ENCODE peak calls at places on chromosomes 1 and 21, in six cellular contexts. W is fibroblast of mammary gland, X is GM12878, G is H1, B is cardiac fibroblast, E is psoas muscle. V is an unnamed sample.

GRCh38 chr1:90204780-90205179 is 209.9 kb downstream of the ZNF326 start:
- DNase-seq in G (no peak), E (no peak), X (no peak), W (no peak), B (no peak), V (no peak)

GRCh38 chr1:156475568-156476500 is 24.7 kb downstream of the MEF2D start:
- DNase-seq in W (peak), E (peak), G (no peak), X (no peak), B (peak), V (peak)

GRCh38 chr21:35323947-35324346 is 274.8 kb upstream of the RUNX1 start:
- DNase-seq in B (no peak), W (peak), E (peak), X (no peak), G (no peak), V (peak)

GRCh38 chr1:47972864-47973437 is 24.2 kb downstream of the TRABD2B start:
- DNase-seq in W (no peak), E (no peak), X (no peak), B (no peak), G (no peak), V (no peak)

GRCh38 chr1:17304827-17305177 is 3.2 kb upstream of the PADI4 start:
- DNase-seq in E (no peak), W (no peak), G (no peak), X (no peak), B (no peak), V (no peak)

GRCh38 chr1:10602936-10603335 is 128.2 kb downstream of the PEX14 start:
- DNase-seq in X (no peak), W (no peak), E (no peak), G (peak), B (no peak), V (no peak)

GRCh38 chr1:246269466-246269865 is 237.6 kb downstream of the SMYD3 start:
- DNase-seq in W (no peak), G (no peak), E (no peak), B (no peak), X (no peak), V (no peak)

GRCh38 chr1:6000444-6001288 is 8.4 kb upstream of the NPHP4 start:
- DNase-seq in W (no peak), G (no peak), B (no peak), X (no peak), E (no peak), V (peak)

GRCh38 chr1:59186656-59187055 is 110.2 kb upstream of the FGGY start:
- DNase-seq in E (peak), W (peak), B (peak), X (no peak), G (no peak), V (peak)

GRCh38 chr1:201457508-201457960 is 11.5 kb downstream of the PHLDA3 start:
- DNase-seq in B (peak), G (no peak), E (no peak), W (no peak), X (no peak), V (no peak)

GRCh38 chr21:44982558-44983244 is 42.9 kb downstream of the SLX9 start:
- DNase-seq in W (no peak), G (no peak), B (peak), X (no peak), E (peak), V (peak)

GRCh38 chr1:201020647-201021332 is 2.7 kb downstream of the KIF21B start:
- DNase-seq in G (peak), B (no peak), W (no peak), E (no peak), X (no peak), V (no peak)

GRCh38 chr1:171769171-171769570 is 12.3 kb upstream of the METTL13 start:
- DNase-seq in X (no peak), W (no peak), E (no peak), B (no peak), G (no peak), V (no peak)

GRCh38 chr1:111227875-111228747 is 598 bp downstream of the CHI3L2 start:
- DNase-seq in X (no peak), W (peak), B (peak), G (no peak), E (no peak), V (peak)

GRCh38 chr1:223429313-223429731 is 36.1 kb downstream of the CCDC185 start:
- DNase-seq in X (no peak), E (no peak), W (peak), G (no peak), B (peak), V (peak)

GRCh38 chr1:3283849-3284248 is 170.6 kb upstream of the ARHGEF16 start:
- DNase-seq in B (no peak), E (no peak), G (peak), X (no peak), W (no peak), V (peak)

GRCh38 chr21:42636535-42636914 is 16.9 kb upstream of the PDE9A start:
- DNase-seq in E (no peak), X (no peak), G (no peak), B (peak), W (peak), V (no peak)

GRCh38 chr1:172952541-172952940 is 98.2 kb downstream of the TNFSF18 start:
- DNase-seq in B (no peak), W (no peak), E (no peak), X (no peak), G (no peak), V (no peak)

GRCh38 chr1:224433671-224434446 is 738 bp downstream of the WDR26 start:
- DNase-seq in W (no peak), G (peak), E (peak), X (no peak), B (no peak), V (peak)

GRCh38 chr1:18775341-18775740 is 84.1 kb downstream of the TAS1R2 start:
- DNase-seq in E (no peak), W (no peak), X (no peak), B (no peak), G (no peak), V (no peak)

GRCh38 chr1:221085712-221086111 is 206.5 kb downstream of the HLX start:
- DNase-seq in X (no peak), B (no peak), W (no peak), G (no peak), E (no peak), V (no peak)

GRCh38 chr1:7159116-7159781 is 374.0 kb downstream of the CAMTA1 start:
- DNase-seq in E (no peak), W (no peak), X (no peak), G (no peak), B (no peak), V (no peak)

GRCh38 chr1:19437911-19438310 is 47.4 kb downstream of the CAPZB start:
- DNase-seq in X (no peak), E (peak), G (no peak), B (peak), W (peak), V (peak)

GRCh38 chr1:83929184-83929583 is 69.7 kb downstream of the TTLL7 start:
- DNase-seq in B (peak), G (no peak), X (no peak), E (no peak), W (peak), V (no peak)

GRCh38 chr1:238652346-238652968 is 733.9 kb upstream of the CHRM3 start:
- DNase-seq in B (peak), X (no peak), E (no peak), G (no peak), W (peak), V (no peak)

GRCh38 chr1:37020653-37021277 is 13.6 kb downstream of the GRIK3 start:
- DNase-seq in X (no peak), G (peak), B (no peak), E (no peak), W (no peak), V (no peak)

GRCh38 chr1:55848906-55849305 is 633.7 kb upstream of the USP24 start:
- DNase-seq in X (no peak), B (peak), G (no peak), E (no peak), W (peak), V (no peak)

GRCh38 chr21:39776589-39776988 is 31.6 kb downstream of the IGSF5 start:
- DNase-seq in E (no peak), W (no peak), B (no peak), X (no peak), G (no peak), V (no peak)

GRCh38 chr21:41254090-41254700 is 62.4 kb upstream of the FAM3B start:
- DNase-seq in E (no peak), B (peak), W (peak), X (no peak), G (no peak), V (no peak)

GRCh38 chr1:89464008-89464407 is 60.6 kb upstream of the LRRC8B start:
- DNase-seq in E (no peak), W (no peak), B (no peak), G (no peak), X (no peak), V (no peak)

GRCh38 chr1:206713910-206714312 is 29.2 kb downstream of the MAPKAPK2 start:
- DNase-seq in B (no peak), W (peak), E (no peak), G (no peak), X (no peak), V (no peak)

DNA sequence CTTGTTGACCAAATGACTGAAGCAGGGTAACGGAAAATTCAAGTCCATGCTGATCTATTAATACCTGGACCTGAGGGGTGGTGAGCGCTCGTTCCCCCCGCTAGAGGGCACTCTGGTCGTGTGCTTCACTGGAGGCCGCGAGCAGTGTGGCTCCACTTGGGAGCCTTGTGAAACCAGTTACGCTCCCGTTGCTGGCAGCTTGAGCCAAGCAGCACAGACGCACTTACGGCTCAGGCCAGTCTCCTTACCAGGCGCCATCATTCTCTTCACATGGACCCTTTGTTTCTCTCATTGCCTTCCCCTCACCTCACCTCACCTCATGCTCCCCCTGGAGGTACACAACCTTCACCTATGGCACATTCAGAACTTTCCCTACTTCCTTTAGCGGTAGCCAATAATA is 49.7 kb upstream of the TSPAN2 start:
- DNase-seq in B (peak), E (peak), G (peak), X (peak), W (peak), V (peak)
- H3K4me3 ChIP-seq in B (no peak), E (no peak), G (no peak), X (no peak), W (no peak), V (no peak)

DNA sequence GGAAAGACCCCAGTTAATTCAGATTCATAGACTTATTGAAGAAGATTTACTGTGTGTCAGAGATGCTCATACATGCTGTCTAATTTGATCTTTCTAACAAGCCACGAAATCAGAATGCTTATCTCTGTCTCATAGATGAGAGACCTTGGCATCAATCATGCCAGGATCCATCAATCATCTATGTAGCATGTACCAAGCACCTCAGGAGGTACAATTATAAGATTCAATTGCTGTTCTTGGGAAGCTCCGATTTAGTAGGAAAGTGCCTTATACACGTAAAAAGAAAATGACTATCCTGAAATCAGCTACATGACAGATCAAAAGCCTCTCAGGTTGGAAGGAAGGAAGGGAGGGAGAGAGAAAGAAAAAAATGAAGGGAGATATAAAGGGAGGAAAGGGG is 18.5 kb upstream of the VTCN1 start:
- DNase-seq in W (no peak), G (no peak), E (no peak), B (no peak), X (no peak), V (no peak)
- H3K4me3 ChIP-seq in W (no peak), G (no peak), E (no peak), B (no peak), X (no peak), V (no peak)

GRCh38 chr1:230867903-230868735 is at the start of gene C1orf198:
- DNase-seq in W (no peak), B (peak), X (no peak), E (peak), G (peak), V (peak)

GRCh38 chr1:230868736-230869385 is 540 bp upstream of the C1orf198 start:
- DNase-seq in X (no peak), G (peak), E (peak), B (peak), W (no peak), V (peak)

GRCh38 chr1:230870916-230871315 is 2.6 kb upstream of the C1orf198 start:
- DNase-seq in B (no peak), G (no peak), X (no peak), E (no peak), W (no peak), V (no peak)

GRCh38 chr1:230867119-230867902 is 1.0 kb downstream of the C1orf198 start:
- DNase-seq in X (no peak), G (no peak), W (peak), B (peak), E (no peak), V (no peak)

GRCh38 chr1:230869499-230869898 is 1.2 kb upstream of the C1orf198 start:
- DNase-seq in E (no peak), B (peak), W (no peak), G (no peak), X (no peak), V (no peak)
- H3K4me3 ChIP-seq in E (peak), B (no peak), W (no peak), G (peak), X (no peak), V (peak)

GRCh38 chr1:94821636-94822305 is 1.6 kb downstream of the SLC44A3 start:
- DNase-seq in E (no peak), G (no peak), X (no peak), W (no peak), B (no peak), V (no peak)
- H3K4me3 ChIP-seq in E (no peak), G (no peak), X (no peak), W (no peak), B (no peak), V (no peak)

DNA sequence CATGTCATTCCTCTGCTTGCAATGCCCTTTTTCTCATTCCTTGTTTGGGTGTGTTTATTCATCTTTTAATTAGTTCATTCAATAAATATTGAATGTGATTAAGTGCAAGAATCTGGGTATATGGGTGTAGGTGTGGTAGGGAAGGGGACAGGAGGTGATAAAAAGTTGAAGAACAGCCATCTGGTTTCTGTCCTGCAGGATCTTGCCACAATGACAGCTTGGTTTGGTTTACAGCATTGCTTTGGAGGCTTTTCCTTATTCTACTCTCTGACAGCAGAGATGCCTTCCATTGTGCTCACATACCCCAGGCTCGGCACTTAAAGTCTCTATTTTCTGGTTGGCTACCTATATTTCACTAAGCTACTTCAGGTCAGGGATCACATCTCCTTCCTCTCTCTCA is 3.0 kb upstream of the REG4 start:
- DNase-seq in W (no peak), B (no peak), X (no peak), G (peak), E (no peak), V (no peak)
- H3K4me3 ChIP-seq in W (no peak), B (no peak), X (no peak), G (no peak), E (no peak), V (no peak)

DNA sequence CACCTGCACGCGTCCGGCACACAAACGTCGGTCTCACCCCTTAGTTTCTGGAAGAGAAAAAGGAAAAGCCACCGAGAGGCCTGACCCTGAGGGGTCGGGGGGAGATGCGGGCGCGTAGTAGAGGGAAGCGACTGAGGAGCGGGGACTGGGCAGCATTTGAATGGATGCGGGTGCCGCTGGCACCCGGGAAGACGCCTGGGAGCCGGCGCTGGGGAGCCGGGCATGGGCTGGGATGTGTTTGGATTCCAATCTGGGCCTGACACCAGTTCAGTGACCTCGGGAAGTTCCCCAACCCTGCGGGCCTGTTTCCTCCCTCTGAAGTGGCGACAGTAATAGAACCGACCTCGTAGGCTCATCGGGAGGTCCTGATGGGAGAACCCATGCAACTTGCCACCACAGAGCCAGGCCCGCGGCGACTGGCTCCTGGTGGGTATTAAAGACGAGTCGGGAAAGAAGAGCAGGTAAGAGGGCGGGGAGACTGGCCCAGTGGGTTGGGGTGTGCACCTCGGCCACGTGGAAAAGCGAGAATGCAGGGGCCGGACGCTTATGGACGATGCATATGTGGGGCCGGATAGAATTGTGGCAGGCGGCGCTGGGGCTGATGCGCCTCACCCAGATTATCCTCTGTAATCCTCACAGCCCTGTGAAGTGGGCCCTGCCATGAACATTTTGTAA is 105.9 kb downstream of the SLC16A1 start:
- DNase-seq in W (no peak), E (no peak), B (peak), X (no peak), G (peak), V (no peak)
- H3K4me3 ChIP-seq in W (peak), E (peak), B (peak), X (no peak), G (peak), V (peak)

GRCh38 chr1:115837386-115837761 is 3.6 kb downstream of the NHLH2 start:
- DNase-seq in B (no peak), G (no peak), E (no peak), W (no peak), X (no peak), V (no peak)
- H3K4me3 ChIP-seq in B (no peak), G (peak), E (no peak), W (no peak), X (no peak), V (no peak)

DNA sequence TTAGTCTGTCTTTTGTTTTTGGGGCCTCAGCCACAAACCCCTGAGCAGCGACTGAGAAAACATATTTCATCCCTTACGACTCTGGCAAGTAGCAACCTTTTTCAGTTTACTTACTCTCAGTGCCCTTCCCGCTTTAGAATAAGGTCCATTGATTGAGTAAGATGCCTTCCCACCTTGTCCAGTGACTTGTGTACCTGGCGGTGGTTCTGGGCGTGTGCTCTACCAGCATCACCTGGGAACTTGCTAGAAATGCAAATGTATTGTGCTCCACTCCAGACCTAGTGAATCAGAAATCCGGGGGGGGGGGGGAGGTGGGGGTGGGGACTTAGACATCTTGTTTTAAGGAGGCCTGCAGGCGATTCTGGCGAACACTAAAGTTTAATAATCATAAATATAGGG is 72.1 kb downstream of the S1PR1 start:
- DNase-seq in B (no peak), G (no peak), E (no peak), W (no peak), X (no peak), V (no peak)
- H3K4me3 ChIP-seq in B (no peak), G (no peak), E (no peak), W (no peak), X (peak), V (no peak)

GRCh38 chr1:192529811-192530210 is 45.8 kb upstream of the RGS1 start:
- DNase-seq in W (no peak), E (no peak), G (no peak), X (no peak), B (no peak), V (no peak)

GRCh38 chr1:192527950-192528349 is 47.6 kb upstream of the RGS1 start:
- DNase-seq in W (no peak), B (no peak), G (no peak), E (no peak), X (no peak), V (no peak)

GRCh38 chr1:192529031-192529755 is 46.4 kb upstream of the RGS1 start:
- DNase-seq in G (no peak), E (no peak), W (no peak), B (no peak), X (no peak), V (no peak)

GRCh38 chr1:192535916-192536662 is 39.5 kb upstream of the RGS1 start:
- DNase-seq in G (no peak), E (no peak), B (no peak), X (no peak), W (no peak), V (no peak)

DNA sequence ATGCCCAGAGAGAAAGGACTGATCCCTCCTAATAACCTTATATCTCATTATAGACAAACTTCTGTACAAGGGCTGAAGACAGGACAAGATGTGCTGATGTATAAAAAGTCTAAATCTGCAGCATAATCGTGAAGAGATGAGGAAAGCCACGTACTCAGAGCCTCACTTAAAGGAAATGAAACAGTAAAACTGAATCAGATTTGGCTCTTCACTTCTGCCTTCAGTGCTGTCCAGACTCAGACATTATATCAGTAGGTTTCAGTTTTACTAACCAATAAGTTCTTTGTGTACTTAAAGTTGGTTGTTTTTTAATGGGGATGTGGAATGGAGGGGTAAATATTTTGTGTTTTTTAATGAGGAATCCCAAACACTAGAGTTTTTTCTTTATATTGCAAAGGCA is 45.3 kb upstream of the RGS1 start:
- DNase-seq in X (peak), G (no peak), B (peak), E (no peak), W (peak), V (no peak)
- H3K4me3 ChIP-seq in X (no peak), G (no peak), B (no peak), E (no peak), W (no peak), V (no peak)